ENCODE peak calls at places on chromosomes 3 and 15, in seven cellular contexts. M is IMR-90; W is CD8-positive, alpha-beta T cell; J is PC-3; S is breast epithelium; G is aorta; V is neuronal stem cell. B is an unnamed sample.
A peak's percentile ranks its signal among the peaks of the same experiment; 100 is the strongest.

GRCh38 chr3:42025388-42026138 is 63.7 kb upstream of the ULK4 start:
- DNase-seq in G (peak; percentile 94), V (peak; percentile 89), S (peak; percentile 57), W (no peak), M (peak; percentile 99), J (peak; percentile 58), B (peak; percentile 69)

GRCh38 chr3:82973810-82974209 is 1212.4 kb upstream of the GBE1 start:
- DNase-seq in G (no peak), M (no peak), S (no peak), J (no peak), W (no peak), V (no peak), B (no peak)

GRCh38 chr15:29123991-29124390 is 145.6 kb downstream of the NSMCE3 start:
- DNase-seq in V (no peak), G (peak; percentile 39), M (no peak), W (no peak), J (no peak), S (no peak), B (no peak)

GRCh38 chr3:47324278-47324865 is 41.6 kb downstream of the KLHL18 start:
- DNase-seq in M (peak; percentile 88), W (peak; percentile 28), G (no peak), V (peak; percentile 67), J (peak; percentile 90), S (no peak), B (peak; percentile 33)

GRCh38 chr3:59308001-59308400 is 258.2 kb upstream of the CFAP20DC start:
- DNase-seq in S (no peak), M (no peak), V (no peak), G (no peak), J (no peak), W (no peak), B (no peak)

GRCh38 chr3:107430214-107431047 is 53.2 kb downstream of the CCDC54 start:
- DNase-seq in J (no peak), S (no peak), V (peak; percentile 21), M (peak; percentile 19), W (no peak), G (no peak), B (no peak)

GRCh38 chr3:130386604-130387263 is 41.3 kb downstream of the COL6A5 start:
- DNase-seq in V (no peak), S (no peak), G (no peak), W (no peak), M (peak; percentile 2), J (peak; percentile 62), B (no peak)

GRCh38 chr15:74430510-74430951 is 3.2 kb downstream of the SEMA7A start:
- DNase-seq in G (no peak), J (no peak), W (no peak), S (no peak), M (no peak), V (no peak), B (no peak)

GRCh38 chr3:66378256-66378655 is 122.6 kb downstream of the LRIG1 start:
- DNase-seq in G (no peak), W (peak; percentile 24), M (peak; percentile 26), V (peak; percentile 40), S (no peak), J (peak; percentile 10), B (no peak)

GRCh38 chr15:37289109-37289765 is 188.9 kb upstream of the MEIS2 start:
- DNase-seq in M (peak; percentile 5), J (peak; percentile 49), G (no peak), W (no peak), S (no peak), V (no peak), B (no peak)

GRCh38 chr15:68347392-68347791 is 69.8 kb downstream of the FEM1B start:
- DNase-seq in W (no peak), J (no peak), V (no peak), S (no peak), G (no peak), M (peak; percentile 90), B (peak; percentile 58)

GRCh38 chr3:15997274-15997943 is 177.1 kb upstream of the GALNT15 start:
- DNase-seq in V (no peak), G (no peak), W (no peak), S (no peak), M (no peak), J (no peak), B (no peak)

GRCh38 chr15:100721758-100722550 is 119.6 kb downstream of the ASB7 start:
- DNase-seq in V (no peak), G (peak; percentile 80), W (no peak), S (peak; percentile 75), M (peak; percentile 100), J (peak; percentile 99), B (peak; percentile 95)

GRCh38 chr15:79769081-79769481 is 127.7 kb downstream of the MTHFS start:
- DNase-seq in S (no peak), V (no peak), G (no peak), W (no peak), M (no peak), J (peak; percentile 71), B (no peak)

GRCh38 chr3:87733671-87734367 is 325.0 kb downstream of the CGGBP1 start:
- DNase-seq in S (peak; percentile 62), J (peak; percentile 82), M (no peak), V (no peak), G (no peak), W (no peak), B (no peak)

GRCh38 chr3:177478170-177478859 is 281.0 kb upstream of the TBL1XR1 start:
- DNase-seq in M (peak; percentile 100), V (no peak), G (no peak), W (no peak), S (no peak), J (peak; percentile 98), B (peak; percentile 83)

GRCh38 chr15:99291643-99292042 is 40.4 kb downstream of the LRRC28 start:
- DNase-seq in J (no peak), G (no peak), S (no peak), M (no peak), W (no peak), V (no peak), B (no peak)

GRCh38 chr3:12875857-12876451 is 34.6 kb upstream of the RPL32 start:
- DNase-seq in G (no peak), W (no peak), M (no peak), J (no peak), S (no peak), V (peak; percentile 84), B (no peak)

GRCh38 chr3:1828519-1828918 is 270.1 kb upstream of the CNTN4 start:
- DNase-seq in W (no peak), M (no peak), J (no peak), V (no peak), S (no peak), G (no peak), B (no peak)

GRCh38 chr15:37995461-37996347 is 61.3 kb downstream of the TMCO5A start:
- DNase-seq in S (no peak), M (peak; percentile 75), J (peak; percentile 73), V (peak; percentile 52), W (no peak), G (no peak), B (peak; percentile 57)

GRCh38 chr15:32952901-32953889 is 235.4 kb downstream of the GREM1 start:
- DNase-seq in V (no peak), G (no peak), J (no peak), S (no peak), W (no peak), M (peak; percentile 59), B (no peak)

GRCh38 chr3:108208831-108209230 is 13.4 kb downstream of the IFT57 start:
- DNase-seq in S (no peak), V (no peak), W (no peak), J (no peak), M (no peak), G (no peak), B (no peak)

GRCh38 chr15:35874260-35874905 is 328.4 kb upstream of the DPH6 start:
- DNase-seq in V (no peak), M (peak; percentile 93), G (no peak), W (no peak), J (peak; percentile 92), S (no peak), B (no peak)

GRCh38 chr3:136195258-136196063 is 674 bp downstream of the MSL2 start:
- DNase-seq in J (peak; percentile 51), W (peak; percentile 72), V (peak; percentile 77), M (peak; percentile 64), G (peak; percentile 93), S (peak; percentile 68), B (no peak)

GRCh38 chr15:91302588-91303439 is 202.8 kb downstream of the SV2B start:
- DNase-seq in V (peak; percentile 66), J (peak; percentile 78), S (no peak), G (no peak), W (no peak), M (peak; percentile 63), B (peak; percentile 26)

GRCh38 chr3:115913069-115913686 is 289.9 kb downstream of the GAP43 start:
- DNase-seq in G (no peak), S (no peak), J (peak; percentile 50), M (peak; percentile 28), W (no peak), V (no peak), B (no peak)

GRCh38 chr3:33047842-33048834 is 48.8 kb downstream of the GLB1 start:
- DNase-seq in J (no peak), G (no peak), M (no peak), W (peak; percentile 23), V (no peak), S (no peak), B (no peak)

GRCh38 chr3:123692041-123692440 is 107.2 kb upstream of the HACD2 start:
- DNase-seq in W (no peak), S (no peak), J (no peak), G (no peak), V (no peak), M (peak; percentile 24), B (no peak)
- H3K4me1 ChIP-seq in W (no peaks in the 10 kb centered on the region), S (peaks cover 7% of the 10 kb centered on the region), J (peaks cover 23% of the 10 kb centered on the region), G (peaks cover 6% of the 10 kb centered on the region), V (peaks cover 31% of the 10 kb centered on the region), M (peaks cover 55% of the 10 kb centered on the region), B (peaks cover 46% of the 10 kb centered on the region)

DNA sequence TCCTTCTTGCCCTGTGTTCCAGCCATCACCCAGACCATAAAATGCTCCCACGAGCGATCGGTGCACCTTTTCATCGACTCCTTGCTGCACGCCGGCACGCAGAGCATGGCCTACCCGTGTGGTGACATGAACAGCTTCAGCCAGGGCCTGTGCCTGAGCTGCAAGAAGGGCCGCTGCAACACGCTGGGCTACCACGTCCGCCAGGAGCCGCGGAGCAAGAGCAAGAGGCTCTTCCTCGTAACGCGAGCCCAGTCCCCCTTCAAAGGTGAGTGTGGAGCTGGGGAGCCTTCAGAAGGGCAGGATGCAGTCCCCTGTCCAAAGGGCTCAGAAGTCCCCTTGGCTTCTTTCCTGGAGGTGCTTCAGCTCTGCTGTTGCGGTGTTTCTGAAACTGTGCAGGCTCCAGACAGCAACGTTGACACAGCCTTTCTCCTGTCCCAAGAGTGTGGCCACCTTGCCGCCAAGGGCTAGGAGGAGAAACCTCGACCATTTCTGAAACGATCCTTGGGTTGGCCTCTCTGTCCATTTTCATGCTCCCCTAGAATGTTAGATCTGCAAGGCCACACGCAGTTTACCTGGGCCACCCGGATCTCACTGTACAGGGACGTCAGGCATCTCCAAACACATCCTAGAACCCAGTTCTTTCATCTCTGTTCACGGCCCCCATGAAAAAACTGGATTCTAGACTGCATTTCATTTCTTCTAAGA is 116.7 kb downstream of the LIPC start:
- DNase-seq in G (no peak), W (no peak), S (no peak), M (no peak), J (no peak), V (no peak), B (no peak)
- H3K27ac ChIP-seq in G (no peak overlapping the region), W (no peak overlapping the region), S (no peak overlapping the region), M (peak overlapping the region; percentile 62), J (no peak overlapping the region), V (no peak overlapping the region), B (no peak overlapping the region)

GRCh38 chr3:152308475-152308844 is 39.7 kb downstream of the MBNL1 start:
- DNase-seq in M (no peak), V (no peak), W (no peak), J (no peak), G (no peak), S (no peak), B (no peak)
- H3K4me1 ChIP-seq in M (peaks cover 17% of the 10 kb centered on the region), V (peaks cover 13% of the 10 kb centered on the region), W (peaks cover 75% of the 10 kb centered on the region), J (peaks cover 66% of the 10 kb centered on the region), G (peaks cover 19% of the 10 kb centered on the region), S (no peaks in the 10 kb centered on the region), B (peaks cover 60% of the 10 kb centered on the region)

GRCh38 chr3:141241248-141242034 is 9.8 kb downstream of the PXYLP1 start:
- DNase-seq in M (no peak), W (no peak), V (no peak), G (peak; percentile 88), S (no peak), J (no peak), B (no peak)
- H3K27ac ChIP-seq in M (no peak overlapping the region), W (no peak overlapping the region), V (no peak overlapping the region), G (peak overlapping the region; percentile 92), S (no peak overlapping the region), J (no peak overlapping the region), B (no peak overlapping the region)